ENCODE peak calls at places on chromosomes 16 and 17, in ten cellular contexts. P, H, K, D, S, G, F, B, Y and I are unnamed samples.

GRCh38 chr16:85446846-85447656 is 166.1 kb upstream of the GSE1 start:
- DNase-seq in P (no peak), H (no peak), K (no peak), D (no peak), S (no peak), G (no peak), F (no peak), B (no peak), Y (no peak), I (no peak)

GRCh38 chr17:36602030-36602737 is 801 bp downstream of the MRM1 start:
- DNase-seq in P (no peak), H (peak), K (no peak), D (peak), S (no peak), G (no peak), F (no peak), B (no peak), Y (no peak), I (no peak)

GRCh38 chr17:8056232-8056975 is 17.5 kb downstream of the ALOX15B start:
- DNase-seq in P (no peak), H (peak), K (peak), D (no peak), S (peak), G (no peak), F (no peak), B (peak), Y (no peak), I (no peak)

GRCh38 chr17:60390881-60391418 is 983 bp downstream of the USP32 start:
- DNase-seq in P (no peak), H (peak), K (peak), D (peak), S (peak), G (peak), F (no peak), B (no peak), Y (peak), I (no peak)

GRCh38 chr17:63497708-63498483 is 21.0 kb downstream of the ACE start:
- DNase-seq in P (no peak), H (no peak), K (peak), D (peak), S (no peak), G (no peak), F (peak), B (no peak), Y (no peak), I (no peak)

GRCh38 chr17:11642655-11643054 is 44.4 kb downstream of the DNAH9 start:
- DNase-seq in P (no peak), H (no peak), K (peak), D (no peak), S (no peak), G (no peak), F (no peak), B (no peak), Y (no peak), I (no peak)

GRCh38 chr17:40098846-40099626 is 1.4 kb downstream of the NR1D1 start:
- DNase-seq in P (peak), H (peak), K (peak), D (peak), S (peak), G (peak), F (peak), B (peak), Y (peak), I (peak)

GRCh38 chr17:62134397-62134796 is 69.3 kb upstream of the MED13 start:
- DNase-seq in P (no peak), H (peak), K (no peak), D (peak), S (no peak), G (no peak), F (no peak), B (no peak), Y (no peak), I (no peak)

GRCh38 chr16:24525970-24526559 is 13.3 kb upstream of the RBBP6 start:
- DNase-seq in P (no peak), H (peak), K (no peak), D (peak), S (peak), G (no peak), F (no peak), B (no peak), Y (no peak), I (no peak)